ENCODE peak calls at places on chromosomes 11 and 22, in nine cellular contexts. L is cardiac fibroblast, I is lower lobe of right lung, H is RWPE2, N is RPMI7951, B is KBM-7, E is T-helper 2 cell, W is NCI-H526 treated with DMSO at 0.1 percent for 48 hours, F is NCI-H774. G is an unnamed sample.

GRCh38 chr11:126375726-126376125 is 20.2 kb downstream of the ST3GAL4 start:
- DNase-seq in F (peak), B (no peak), W (no peak), H (no peak), I (no peak), E (no peak), L (peak), N (peak), G (peak)

GRCh38 chr11:119472856-119473222 is 49.9 kb upstream of the THY1 start:
- DNase-seq in N (no peak), I (no peak), H (no peak), E (no peak), B (peak), W (no peak), L (no peak), F (no peak), G (no peak)

GRCh38 chr11:10455637-10456487 is 798 bp downstream of the AMPD3 start:
- DNase-seq in H (no peak), B (peak), E (no peak), L (peak), F (peak), W (peak), I (peak), N (peak), G (peak)

GRCh38 chr11:8127442-8127841 is 41.4 kb downstream of the RIC3 start:
- DNase-seq in I (no peak), B (no peak), H (no peak), F (no peak), E (no peak), W (no peak), N (no peak), L (no peak), G (no peak)

GRCh38 chr22:23236026-23236425 is 55.7 kb downstream of the BCR start:
- DNase-seq in F (no peak), I (no peak), H (no peak), B (no peak), E (no peak), L (no peak), W (no peak), N (no peak), G (no peak)

GRCh38 chr11:110447897-110448522 is 18.3 kb downstream of the FDX1 start:
- DNase-seq in N (no peak), L (peak), E (no peak), W (peak), H (no peak), F (peak), B (no peak), I (no peak), G (no peak)

GRCh38 chr22:45516923-45517675 is 14.4 kb downstream of the FBLN1 start:
- DNase-seq in L (peak), H (no peak), W (no peak), E (no peak), B (no peak), N (peak), I (no peak), F (no peak), G (no peak)

GRCh38 chr11:1570001-1570453 is 2.0 kb downstream of the DUSP8 start:
- DNase-seq in H (no peak), F (no peak), I (no peak), E (no peak), W (no peak), L (no peak), B (no peak), N (no peak), G (no peak)

GRCh38 chr11:86896486-86896885 is 58.7 kb downstream of the FZD4 start:
- DNase-seq in F (no peak), B (no peak), W (no peak), N (peak), E (no peak), I (no peak), H (no peak), L (peak), G (peak)

GRCh38 chr11:74650498-74650897 is 58.1 kb downstream of the POLD3 start:
- DNase-seq in N (peak), H (no peak), L (peak), I (no peak), B (no peak), F (peak), E (no peak), W (no peak), G (no peak)

GRCh38 chr22:47167056-47167455 is 404.6 kb downstream of the TBC1D22A start:
- DNase-seq in W (peak), F (no peak), I (peak), E (no peak), N (no peak), H (no peak), B (no peak), L (no peak), G (no peak)

GRCh38 chr11:121212696-121213567 is 79.6 kb upstream of the SC5D start:
- DNase-seq in I (no peak), H (no peak), F (no peak), E (no peak), B (no peak), L (no peak), N (no peak), W (no peak), G (no peak)

GRCh38 chr11:41245184-41245583 is 214.3 kb downstream of the LRRC4C start:
- DNase-seq in L (no peak), F (no peak), B (no peak), N (no peak), W (no peak), E (no peak), H (peak), I (no peak), G (no peak)

GRCh38 chr11:65301491-65302329 is 13.0 kb upstream of the CDC42EP2 start:
- DNase-seq in H (no peak), N (peak), I (peak), B (no peak), L (peak), W (no peak), E (no peak), F (no peak), G (peak)

GRCh38 chr11:72685560-72686480 is 11.6 kb upstream of the PDE2A start:
- DNase-seq in N (no peak), H (no peak), I (no peak), E (no peak), F (no peak), W (no peak), L (no peak), B (no peak), G (peak)

GRCh38 chr22:18057568-18058209 is 20.1 kb upstream of the PEX26 start:
- DNase-seq in W (no peak), B (peak), L (peak), N (peak), H (peak), E (no peak), F (no peak), I (no peak), G (peak)

GRCh38 chr11:64604458-64605247 is 13.6 kb downstream of the SLC22A12 start:
- DNase-seq in E (no peak), L (no peak), W (no peak), N (no peak), F (no peak), I (no peak), B (no peak), H (no peak), G (no peak)

GRCh38 chr11:59615132-59615636 is 390 bp downstream of the OSBP start:
- DNase-seq in I (peak), H (peak), L (no peak), W (peak), E (peak), B (peak), N (peak), F (peak), G (no peak)

GRCh38 chr22:24155597-24156145 is 25.6 kb upstream of the SUSD2 start:
- DNase-seq in W (no peak), F (no peak), N (peak), E (no peak), I (peak), H (no peak), B (peak), L (peak), G (peak)

GRCh38 chr22:40680819-40681183 is 1.5 kb downstream of the MCHR1 start:
- DNase-seq in I (no peak), B (no peak), L (no peak), H (no peak), F (no peak), W (no peak), N (no peak), E (no peak), G (no peak)

GRCh38 chr11:122852071-122852831 is 14.0 kb downstream of the CRTAM start:
- DNase-seq in N (peak), H (no peak), F (no peak), B (no peak), E (no peak), W (no peak), L (peak), I (no peak), G (no peak)

GRCh38 chr11:119624102-119624615 is 104.8 kb downstream of the NECTIN1 start:
- DNase-seq in F (no peak), E (no peak), B (no peak), W (no peak), I (no peak), N (no peak), H (no peak), L (no peak), G (no peak)

GRCh38 chr11:44654596-44654995 is 72.2 kb upstream of the TSPAN18 start:
- DNase-seq in B (no peak), W (no peak), H (no peak), I (no peak), N (no peak), E (no peak), L (no peak), F (no peak), G (no peak)

GRCh38 chr11:47306484-47306844 is 36.5 kb downstream of the MADD start:
- DNase-seq in L (no peak), W (no peak), E (no peak), F (no peak), B (no peak), I (no peak), H (no peak), N (no peak), G (no peak)

GRCh38 chr22:49810363-49811013 is 17.2 kb downstream of the BRD1 start:
- DNase-seq in W (no peak), E (no peak), B (peak), I (peak), F (no peak), N (no peak), H (no peak), L (peak), G (no peak)

GRCh38 chr22:20107471-20107901 is 8.4 kb upstream of the RANBP1 start:
- DNase-seq in W (no peak), N (no peak), H (no peak), L (no peak), F (no peak), B (no peak), E (no peak), I (peak), G (no peak)

GRCh38 chr11:116930177-116930576 is 92.8 kb upstream of the APOA1 start:
- DNase-seq in H (no peak), F (no peak), B (peak), E (no peak), W (no peak), N (no peak), L (peak), I (no peak), G (peak)

GRCh38 chr11:93251922-93252321 is 54.1 kb upstream of the SLC36A4 start:
- DNase-seq in B (no peak), W (no peak), I (no peak), L (no peak), F (no peak), N (no peak), E (no peak), H (no peak), G (no peak)

GRCh38 chr11:58900479-58901420 is 38.5 kb upstream of the GLYATL1 start:
- DNase-seq in I (peak), L (peak), W (peak), B (peak), H (no peak), E (no peak), F (no peak), N (peak), G (peak)

GRCh38 chr22:22156716-22157499 is 87.7 kb upstream of the VPREB1 start:
- DNase-seq in N (peak), B (peak), I (peak), L (peak), H (no peak), E (no peak), F (peak), W (peak), G (peak)

GRCh38 chr11:65789230-65790103 is 2.6 kb downstream of the OVOL1 start:
- DNase-seq in N (no peak), I (no peak), H (no peak), L (no peak), W (no peak), F (no peak), E (no peak), B (no peak), G (no peak)

GRCh38 chr22:39362271-39362670 is 12.5 kb downstream of the SYNGR1 start:
- DNase-seq in E (no peak), I (no peak), W (no peak), B (no peak), F (no peak), L (no peak), N (no peak), H (no peak), G (no peak)

GRCh38 chr22:29320546-29320945 is 5.0 kb upstream of the RASL10A start:
- DNase-seq in W (no peak), N (no peak), B (no peak), F (no peak), E (no peak), I (no peak), L (no peak), H (no peak), G (peak)